ENCODE peak calls at places on chromosomes 5 and 9, in eight cellular contexts. O is spleen, Q is GM23338, F is neural progenitor cell, W is Peyer's patch, E is breast epithelium, D is psoas muscle, P is H1. U is an unnamed sample. For H3K4me1, the result is how much of the 10 kb centered on the place peaks cover.

GRCh38 chr5:11904270-11904906 is at the start of gene CTNND2:
- DNase-seq in O (peak), Q (peak), F (peak), W (no peak), E (peak), D (no peak), P (peak), U (peak)

GRCh38 chr9:83406901-83407300 is 131.3 kb downstream of the FRMD3 start:
- DNase-seq in O (no peak), Q (no peak), F (no peak), W (no peak), E (no peak), D (no peak), P (no peak), U (no peak)

GRCh38 chr5:119435436-119436132 is 16.7 kb upstream of the HSD17B4 start:
- DNase-seq in O (peak), Q (peak), F (peak), W (peak), E (no peak), D (peak), P (peak), U (peak)

GRCh38 chr5:102681403-102681983 is 73.6 kb upstream of the PAM start:
- DNase-seq in O (no peak), Q (peak), F (peak), W (peak), E (no peak), D (peak), P (peak), U (peak)

GRCh38 chr5:10621837-10622236 is 58.0 kb downstream of the ANKRD33B start:
- DNase-seq in O (no peak), Q (no peak), F (no peak), W (no peak), E (no peak), D (no peak), P (no peak), U (no peak)

GRCh38 chr9:38370231-38370630 is 22.3 kb upstream of the ALDH1B1 start:
- DNase-seq in O (no peak), Q (no peak), F (no peak), W (no peak), E (no peak), D (no peak), P (no peak), U (no peak)

GRCh38 chr5:108102463-108102862 is 279.4 kb downstream of the FBXL17 start:
- DNase-seq in O (no peak), Q (no peak), F (no peak), W (no peak), E (no peak), D (no peak), P (no peak), U (no peak)

GRCh38 chr5:71954329-71954728 is 152.9 kb upstream of the MAP1B start:
- DNase-seq in O (no peak), Q (no peak), F (no peak), W (no peak), E (no peak), D (no peak), P (no peak), U (no peak)

GRCh38 chr9:111983484-111983908 is 86.9 kb downstream of the UGCG start:
- DNase-seq in O (no peak), Q (no peak), F (no peak), W (peak), E (no peak), D (no peak), P (no peak), U (no peak)

GRCh38 chr9:105088088-105088487 is 156.4 kb upstream of the SLC44A1 start:
- DNase-seq in O (no peak), Q (no peak), F (no peak), W (no peak), E (no peak), D (no peak), P (no peak), U (no peak)

GRCh38 chr5:39520232-39520572 is 95.4 kb upstream of the DAB2 start:
- DNase-seq in O (no peak), Q (no peak), F (no peak), W (no peak), E (no peak), D (no peak), P (no peak), U (no peak)

GRCh38 chr5:124746916-124747769 is 704 bp upstream of the ZNF608 start:
- DNase-seq in O (peak), Q (peak), F (peak), W (peak), E (peak), D (peak), P (peak), U (peak)

GRCh38 chr5:147223951-147224791 is 10.7 kb upstream of the STK32A start:
- DNase-seq in O (no peak), Q (peak), F (peak), W (no peak), E (no peak), D (no peak), P (no peak), U (no peak)

GRCh38 chr5:96629774-96630173 is 32.4 kb upstream of the CAST start:
- DNase-seq in O (no peak), Q (no peak), F (peak), W (no peak), E (no peak), D (no peak), P (no peak), U (no peak)

GRCh38 chr5:115309751-115310370 is 13.4 kb upstream of the CCDC112 start:
- DNase-seq in O (no peak), Q (peak), F (peak), W (no peak), E (no peak), D (no peak), P (no peak), U (no peak)

GRCh38 chr5:74167206-74167929 is 473.2 kb downstream of the ENC1 start:
- DNase-seq in O (no peak), Q (no peak), F (no peak), W (no peak), E (no peak), D (no peak), P (no peak), U (no peak)

GRCh38 chr5:120817044-120817985 is 353.2 kb downstream of the PRR16 start:
- DNase-seq in O (no peak), Q (peak), F (peak), W (no peak), E (no peak), D (no peak), P (peak), U (no peak)

GRCh38 chr9:76652894-76653293 is 111.3 kb upstream of the PCA3 start:
- DNase-seq in O (peak), Q (no peak), F (no peak), W (no peak), E (no peak), D (no peak), P (no peak), U (no peak)

GRCh38 chr5:135135530-135136201 is 101.6 kb upstream of the PITX1 start:
- DNase-seq in O (no peak), Q (no peak), F (no peak), W (peak), E (no peak), D (peak), P (no peak), U (no peak)

GRCh38 chr5:15702102-15702501 is 202.1 kb downstream of the FBXL7 start:
- DNase-seq in O (no peak), Q (peak), F (no peak), W (no peak), E (no peak), D (no peak), P (no peak), U (no peak)

GRCh38 chr9:90874194-90874593 is 72.6 kb downstream of the SYK start:
- DNase-seq in O (no peak), Q (no peak), F (no peak), W (no peak), E (no peak), D (no peak), P (no peak), U (no peak)

GRCh38 chr5:131375351-131375750 is 111.5 kb downstream of the CDC42SE2 start:
- DNase-seq in O (no peak), Q (no peak), F (no peak), W (no peak), E (no peak), D (no peak), P (no peak), U (no peak)
- H3K4me3 ChIP-seq in O (no peak), Q (no peak), F (no peak), W (no peak), E (no peak), D (no peak), P (no peak), U (no peak)

GRCh38 chr5:56827043-56827442 is 11.7 kb downstream of the MAP3K1 start:
- DNase-seq in O (peak), Q (peak), F (peak), W (no peak), E (no peak), D (no peak), P (no peak), U (no peak)
- H3K4me1 ChIP-seq in O (half or more), Q (under half), F (under half), W (under half), E (under half), D (under half), P (under half), U (under half)

DNA sequence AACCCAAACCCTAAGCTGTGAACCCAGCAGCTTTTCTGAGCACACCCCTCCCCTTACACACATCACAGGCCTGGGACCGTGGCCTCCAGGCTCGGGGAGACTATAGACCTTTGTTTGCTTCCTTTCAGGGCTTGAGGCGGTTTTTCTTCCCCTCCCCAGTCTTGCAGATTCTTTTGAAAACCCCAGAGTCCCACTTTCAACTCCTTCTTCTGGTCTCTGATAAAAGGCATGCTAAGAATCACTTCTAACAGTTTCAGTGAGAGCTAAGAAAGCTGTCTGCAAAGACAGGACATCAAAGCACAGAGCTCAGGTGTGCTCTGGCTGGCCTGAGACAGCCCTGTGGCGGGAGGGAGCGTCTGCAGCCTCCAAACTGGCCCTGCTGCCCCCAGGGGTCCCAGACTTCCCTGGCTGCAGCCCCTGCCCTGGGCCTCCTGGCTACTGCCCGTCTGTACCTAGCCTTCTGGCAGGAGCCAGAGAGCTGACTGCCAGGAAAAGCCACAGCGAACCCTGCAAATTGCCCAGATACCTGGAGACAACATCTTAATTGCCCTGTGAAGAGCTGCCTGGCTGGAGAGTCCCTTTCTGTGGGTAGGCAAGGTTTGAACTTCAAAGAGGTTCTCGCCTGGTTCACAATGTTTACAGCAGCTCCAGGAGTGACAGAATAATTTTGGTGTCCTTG is 138.9 kb downstream of the GADD45G start:
- DNase-seq in O (no peak), Q (peak), F (peak), W (peak), E (no peak), D (no peak), P (peak), U (no peak)
- TF ChIP-seq CTCF in O (no peak), Q (no peak), F (no peak), W (no peak), E (no peak), D (no peak), P (peak), U (no peak)

GRCh38 chr5:963673-964531 is 44.7 kb upstream of the NKD2 start:
- DNase-seq in O (peak), Q (no peak), F (no peak), W (no peak), E (no peak), D (peak), P (no peak), U (no peak)

GRCh38 chr5:963310-963672 is 45.3 kb upstream of the NKD2 start:
- DNase-seq in O (no peak), Q (no peak), F (no peak), W (no peak), E (no peak), D (no peak), P (no peak), U (no peak)

GRCh38 chr5:961711-962240 is 46.8 kb upstream of the NKD2 start:
- DNase-seq in O (peak), Q (no peak), F (no peak), W (no peak), E (no peak), D (peak), P (no peak), U (no peak)

GRCh38 chr5:962386-962785 is 46.2 kb upstream of the NKD2 start:
- DNase-seq in O (peak), Q (no peak), F (no peak), W (no peak), E (no peak), D (no peak), P (no peak), U (no peak)

GRCh38 chr5:962801-963200 is 45.8 kb upstream of the NKD2 start:
- DNase-seq in O (no peak), Q (no peak), F (no peak), W (no peak), E (no peak), D (no peak), P (no peak), U (no peak)
- H3K4me3 ChIP-seq in O (no peak), Q (no peak), F (no peak), W (no peak), E (no peak), D (no peak), P (no peak), U (no peak)

GRCh38 chr9:133354766-133355165 is 1.5 kb downstream of the SURF1 start:
- DNase-seq in O (no peak), Q (no peak), F (no peak), W (no peak), E (no peak), D (no peak), P (no peak), U (no peak)

GRCh38 chr9:133357656-133358055 is 1.3 kb downstream of the SURF2 start:
- DNase-seq in O (no peak), Q (no peak), F (no peak), W (no peak), E (no peak), D (no peak), P (no peak), U (no peak)

GRCh38 chr9:133353548-133353947 is 2.7 kb downstream of the SURF1 start:
- DNase-seq in O (no peak), Q (no peak), F (no peak), W (no peak), E (no peak), D (no peak), P (no peak), U (no peak)

GRCh38 chr9:133355881-133356357 is 368 bp downstream of the SURF1 start:
- DNase-seq in O (no peak), Q (peak), F (no peak), W (no peak), E (no peak), D (no peak), P (no peak), U (no peak)

GRCh38 chr9:133356391-133357091 is at the start of the genes SURF1 and SURF2:
- DNase-seq in O (peak), Q (peak), F (peak), W (peak), E (peak), D (peak), P (peak), U (peak)
- H3K4me1 ChIP-seq in O (under half), Q (under half), F (under half), W (under half), E (under half), D (under half), P (under half), U (under half)

GRCh38 chr9:121573717-121574485 is 74.3 kb upstream of the GGTA1 start:
- DNase-seq in O (no peak), Q (no peak), F (peak), W (no peak), E (no peak), D (peak), P (no peak), U (no peak)

GRCh38 chr9:121574771-121575519 is 75.3 kb upstream of the GGTA1 start:
- DNase-seq in O (no peak), Q (no peak), F (no peak), W (no peak), E (no peak), D (peak), P (no peak), U (no peak)

GRCh38 chr9:121572581-121572980 is 72.9 kb upstream of the GGTA1 start:
- DNase-seq in O (no peak), Q (no peak), F (no peak), W (no peak), E (no peak), D (peak), P (no peak), U (no peak)

GRCh38 chr9:121577201-121577600 is 74.2 kb upstream of the DAB2IP start:
- DNase-seq in O (no peak), Q (no peak), F (no peak), W (no peak), E (no peak), D (no peak), P (no peak), U (no peak)

DNA sequence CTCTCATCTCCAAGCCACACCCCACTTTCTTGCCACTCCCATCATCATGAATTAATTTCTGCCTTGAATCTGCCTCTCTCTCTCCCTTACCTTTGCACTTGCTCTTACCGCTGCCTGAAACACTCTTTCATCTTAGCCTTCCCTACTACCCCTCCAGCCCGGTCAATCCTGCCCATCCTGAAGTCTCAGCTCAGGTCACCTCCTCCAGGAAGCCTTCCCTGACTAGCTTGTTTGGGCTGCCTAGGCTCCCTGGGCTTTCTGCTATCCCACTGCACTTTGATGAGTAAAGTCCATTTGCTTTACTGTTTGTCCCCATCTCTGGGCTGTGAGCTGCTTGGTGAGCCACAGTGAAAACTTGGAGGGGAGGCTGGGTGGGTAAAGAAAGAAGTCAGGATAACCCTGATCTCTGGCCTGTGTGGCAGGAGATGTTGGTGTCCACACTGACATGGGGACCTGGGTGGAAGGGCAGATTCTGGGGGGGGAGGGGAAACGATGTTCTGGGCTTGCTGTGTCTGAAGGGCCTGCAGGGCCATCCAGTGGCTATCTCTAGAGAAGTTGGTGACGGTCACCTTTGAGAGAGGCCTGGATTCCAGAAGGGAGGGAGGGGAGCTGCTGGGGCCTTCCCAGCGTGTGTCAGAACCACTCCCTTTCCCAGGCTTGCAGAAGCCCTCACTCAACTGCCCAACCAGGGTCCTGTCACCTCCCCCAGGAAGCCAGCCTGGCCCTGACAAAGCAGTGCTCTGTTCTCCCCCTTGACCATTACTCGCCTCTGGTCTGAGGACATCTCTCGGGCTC is 75.0 kb upstream of the DAB2IP start:
- DNase-seq in O (no peak), Q (no peak), F (no peak), W (no peak), E (no peak), D (peak), P (no peak), U (no peak)
- TF ChIP-seq CTCF in O (no peak), Q (peak), F (no peak), W (no peak), E (no peak), D (no peak), P (no peak), U (no peak)

DNA sequence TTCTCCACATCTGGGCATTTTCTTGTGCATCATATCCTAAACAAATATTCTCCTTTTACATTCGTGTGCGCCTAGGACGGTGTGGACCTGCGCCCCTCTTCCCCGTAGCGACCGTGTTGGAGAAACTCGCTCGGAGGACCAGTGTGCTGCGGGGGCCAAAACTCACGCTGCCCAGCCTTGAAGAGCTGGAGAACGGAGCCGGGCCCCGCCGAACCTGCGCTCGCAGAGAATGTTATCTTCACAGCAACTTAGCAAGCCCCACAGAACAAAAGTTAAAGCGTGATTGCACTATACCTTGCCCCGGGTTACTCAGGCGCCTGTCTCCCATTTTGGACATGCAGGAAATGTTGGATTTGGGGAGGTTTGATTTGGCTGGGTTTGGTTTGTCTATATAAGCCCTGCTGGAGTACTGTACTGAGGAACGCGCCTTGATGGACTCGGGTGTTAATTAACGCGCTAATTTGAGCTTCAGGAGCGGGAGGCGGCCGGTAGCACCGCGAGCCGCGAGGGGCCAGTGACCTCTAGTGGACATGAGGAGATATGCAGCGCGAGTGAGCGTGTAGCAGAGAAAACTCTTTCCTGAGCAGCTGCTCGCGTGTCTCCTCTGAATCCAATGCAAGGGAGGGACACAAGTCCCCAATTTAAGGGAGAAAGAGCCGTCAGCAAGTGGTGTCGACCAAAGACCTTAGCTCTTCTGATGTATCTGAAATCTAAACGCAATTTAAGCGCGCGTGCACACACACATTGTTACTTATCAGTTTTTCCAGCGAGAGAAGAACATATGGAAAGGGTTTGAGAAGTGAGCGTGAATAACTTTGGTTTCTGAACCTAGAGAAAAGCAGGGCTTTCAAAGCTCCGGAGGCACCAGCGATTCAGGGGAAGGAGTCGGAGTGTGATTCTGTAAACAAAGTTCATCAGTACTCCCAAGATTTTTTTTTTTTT is 192.1 kb downstream of the MEF2C start:
- DNase-seq in O (peak), Q (peak), F (peak), W (peak), E (peak), D (peak), P (peak), U (peak)
- H3K4me3 ChIP-seq in O (peak), Q (peak), F (peak), W (no peak), E (peak), D (peak), P (peak), U (peak)